ENCODE peak calls at places on chromosomes 5 and 9, in four cellular contexts. X, Q, Z and I are unnamed samples.

GRCh38 chr5:28313543-28314334 is 1275.4 kb upstream of the CDH9 start:
- DNase-seq in X (no peak), Q (no peak), Z (no peak), I (no peak)

GRCh38 chr9:5971740-5972139 is 43.7 kb downstream of the RANBP6 start:
- DNase-seq in X (no peak), Q (no peak), Z (no peak), I (no peak)

GRCh38 chr9:121071356-121071755 is 3.4 kb upstream of the CNTRL start:
- DNase-seq in X (no peak), Q (no peak), Z (no peak), I (no peak)

GRCh38 chr5:149228610-149229297 is 42.9 kb upstream of the AFAP1L1 start:
- DNase-seq in X (no peak), Q (peak; percentile 83), Z (peak; percentile 46), I (no peak)

GRCh38 chr9:91275641-91276040 is 86.1 kb downstream of the AUH start:
- DNase-seq in X (no peak), Q (no peak), Z (no peak), I (no peak)

GRCh38 chr9:122234022-122234748 is 5.4 kb upstream of the LHX6 start:
- DNase-seq in X (no peak), Q (no peak), Z (no peak), I (no peak)

GRCh38 chr9:131598121-131598520 is 52.8 kb downstream of the PRRT1B start:
- DNase-seq in X (peak; percentile 88), Q (no peak), Z (no peak), I (no peak)

GRCh38 chr9:122506964-122507363 is 3.6 kb upstream of the OR1J2 start:
- DNase-seq in X (no peak), Q (no peak), Z (no peak), I (no peak)

GRCh38 chr5:139655727-139656271 is 7.7 kb downstream of the CXXC5 start:
- DNase-seq in X (peak; percentile 75), Q (no peak), Z (no peak), I (no peak)

GRCh38 chr5:885529-885928 is 7.1 kb downstream of the BRD9 start:
- DNase-seq in X (no peak), Q (no peak), Z (no peak), I (peak; percentile 81)

GRCh38 chr5:163379298-163380155 is 57.9 kb upstream of the CCNG1 start:
- DNase-seq in X (no peak), Q (no peak), Z (no peak), I (no peak)

GRCh38 chr9:72315089-72315509 is 49.9 kb downstream of the ZFAND5 start:
- DNase-seq in X (peak; percentile 69), Q (no peak), Z (peak; percentile 27), I (no peak)

GRCh38 chr5:133690746-133691145 is 78.4 kb upstream of the FSTL4 start:
- DNase-seq in X (no peak), Q (no peak), Z (no peak), I (no peak)

GRCh38 chr9:23826120-23826629 is at the start of gene ELAVL2:
- DNase-seq in X (peak; percentile 83), Q (peak; percentile 87), Z (peak; percentile 99), I (peak; percentile 94)

GRCh38 chr9:86282979-86283535 is 719 bp upstream of the ISCA1 start:
- DNase-seq in X (no peak), Q (peak; percentile 43), Z (no peak), I (no peak)

GRCh38 chr9:92944921-92945320 is 2.4 kb upstream of the FGD3 start:
- DNase-seq in X (no peak), Q (no peak), Z (no peak), I (no peak)

GRCh38 chr9:7266911-7267555 is 509.3 kb downstream of the KDM4C start:
- DNase-seq in X (no peak), Q (no peak), Z (no peak), I (no peak)

GRCh38 chr9:88938181-88938580 is 53.1 kb upstream of the S1PR3 start:
- DNase-seq in X (no peak), Q (no peak), Z (no peak), I (no peak)

GRCh38 chr9:134475051-134475790 is 149.0 kb downstream of the RXRA start:
- DNase-seq in X (peak; percentile 71), Q (peak; percentile 67), Z (no peak), I (no peak)

GRCh38 chr9:2771101-2771500 is 53.8 kb downstream of the KCNV2 start:
- DNase-seq in X (no peak), Q (no peak), Z (no peak), I (no peak)

GRCh38 chr5:585556-585955 is 26.6 kb upstream of the CEP72 start:
- DNase-seq in X (no peak), Q (no peak), Z (no peak), I (peak; percentile 39)

DNA sequence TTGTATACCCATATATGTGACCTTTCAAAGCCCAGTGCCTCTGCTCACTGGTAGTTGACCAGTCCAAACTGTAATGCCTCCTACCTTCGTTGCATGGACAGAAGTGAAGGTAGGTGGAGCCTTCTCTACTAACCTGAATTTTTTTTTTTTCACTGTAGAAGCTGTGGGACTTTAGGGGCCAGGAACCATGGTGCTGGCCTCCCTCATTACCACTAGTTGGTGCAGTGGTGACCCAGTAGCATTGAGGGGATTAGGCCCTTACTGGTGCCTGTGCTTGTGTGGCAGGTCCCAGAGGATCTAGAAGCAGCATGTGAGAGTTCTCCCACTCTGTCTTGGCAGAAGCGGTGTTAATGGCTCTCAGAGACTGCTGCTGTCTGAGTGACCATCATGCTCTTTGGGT is 2.3 kb downstream of the RALGPS1 start:
- DNase-seq in X (no peak), Q (no peak), Z (peak; percentile 68), I (no peak)
- TF ChIP-seq CTCF in X (no peak), Q (no peak), Z (peak; percentile 56), I (no peak)

GRCh38 chr9:128771745-128772519 is at the start of gene ZER1:
- DNase-seq in X (peak; percentile 97), Q (peak; percentile 69), Z (peak; percentile 90), I (peak; percentile 97)
- TF ChIP-seq CTCF in X (no peak), Q (no peak), Z (no peak), I (no peak)

GRCh38 chr5:36870399-36871040 is 6.0 kb upstream of the NIPBL start:
- DNase-seq in X (no peak), Q (no peak), Z (no peak), I (no peak)
- TF ChIP-seq CTCF in X (peak; percentile 69), Q (peak; percentile 61), Z (peak; percentile 74), I (peak; percentile 88)

DNA sequence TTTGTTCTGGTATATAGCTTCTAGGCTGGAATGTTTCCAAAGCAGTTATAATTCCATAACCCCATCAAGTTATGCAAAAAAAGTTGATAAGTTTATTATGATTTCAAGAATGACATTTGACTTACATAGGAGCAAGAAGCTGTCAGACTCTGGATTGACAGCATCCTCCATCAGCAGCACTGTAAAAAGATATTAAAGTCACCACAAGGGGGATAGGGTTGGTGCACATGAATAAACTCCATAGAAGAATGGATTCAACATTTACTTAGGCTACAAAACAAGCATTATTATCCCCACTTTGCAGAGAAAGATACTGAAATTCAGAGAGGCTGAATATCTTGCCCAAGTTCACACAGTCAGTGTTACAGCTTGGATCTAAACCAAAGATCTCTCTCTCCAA is 208.9 kb upstream of the SLC30A5 start:
- DNase-seq in X (no peak), Q (no peak), Z (no peak), I (no peak)
- TF ChIP-seq CTCF in X (no peak), Q (peak; percentile 19), Z (peak; percentile 65), I (peak; percentile 73)

GRCh38 chr9:37859043-37859442 is 44.9 kb downstream of the SLC25A51 start:
- DNase-seq in X (no peak), Q (no peak), Z (no peak), I (no peak)
- TF ChIP-seq CTCF in X (no peak), Q (peak; percentile 20), Z (peak; percentile 47), I (peak; percentile 65)

GRCh38 chr5:103441523-103441922 is 121.1 kb downstream of the NUDT12 start:
- DNase-seq in X (no peak), Q (no peak), Z (no peak), I (no peak)
- TF ChIP-seq CTCF in X (no peak), Q (no peak), Z (peak; percentile 72), I (peak; percentile 28)